ENCODE peak calls at places on chromosome 3, in five cellular contexts. B, D, M, P and H are unnamed samples.

GRCh38 chr3:187759601-187760000 is 14.3 kb upstream of the BCL6 start:
- DNase-seq in B (no peak), D (no peak), M (no peak), P (no peak), H (no peak)

GRCh38 chr3:98746882-98747281 is 16.3 kb upstream of the ST3GAL6 start:
- DNase-seq in B (no peak), D (peak; percentile 13), M (no peak), P (no peak), H (no peak)

GRCh38 chr3:124811441-124811840 is 75.7 kb downstream of the ITGB5 start:
- DNase-seq in B (no peak), D (no peak), M (peak; percentile 50), P (no peak), H (no peak)

GRCh38 chr3:79976466-79976865 is 208.7 kb upstream of the ROBO1 start:
- DNase-seq in B (no peak), D (no peak), M (no peak), P (no peak), H (no peak)

GRCh38 chr3:115695081-115695480 is 71.8 kb downstream of the GAP43 start:
- DNase-seq in B (no peak), D (no peak), M (no peak), P (no peak), H (no peak)

GRCh38 chr3:136844726-136845125 is 17.3 kb upstream of the NCK1 start:
- DNase-seq in B (no peak), D (no peak), M (no peak), P (no peak), H (no peak)

GRCh38 chr3:117735481-117736101 is 1026.0 kb downstream of the TUSC7 start:
- DNase-seq in B (no peak), D (peak; percentile 71), M (peak; percentile 26), P (peak; percentile 59), H (no peak)

GRCh38 chr3:87792532-87793321 is 266.1 kb downstream of the CGGBP1 start:
- DNase-seq in B (no peak), D (no peak), M (no peak), P (peak; percentile 34), H (peak; percentile 64)

GRCh38 chr3:198079771-198080520 is 119.9 kb downstream of the LMLN start:
- DNase-seq in B (peak; percentile 10), D (peak; percentile 53), M (peak; percentile 10), P (no peak), H (no peak)

GRCh38 chr3:133469140-133469731 is 69.4 kb downstream of the BFSP2 start:
- DNase-seq in B (no peak), D (no peak), M (no peak), P (peak; percentile 64), H (peak; percentile 87)

GRCh38 chr3:56917740-56918568 is 116.2 kb upstream of the ARHGEF3 start:
- DNase-seq in B (no peak), D (no peak), M (no peak), P (no peak), H (no peak)

GRCh38 chr3:36815375-36815774 is 51.0 kb upstream of the DCLK3 start:
- DNase-seq in B (no peak), D (no peak), M (no peak), P (no peak), H (no peak)

GRCh38 chr3:193972816-193973215 is 163.1 kb upstream of the HES1 start:
- DNase-seq in B (no peak), D (no peak), M (no peak), P (no peak), H (no peak)

GRCh38 chr3:42502429-42503250 is at the start of gene VIPR1:
- DNase-seq in B (peak; percentile 92), D (peak; percentile 63), M (peak; percentile 49), P (peak; percentile 40), H (peak; percentile 92)

GRCh38 chr3:6809349-6809748 is 51.6 kb upstream of the GRM7 start:
- DNase-seq in B (no peak), D (no peak), M (no peak), P (no peak), H (no peak)

GRCh38 chr3:1442271-1442670 is 349.4 kb downstream of the CNTN6 start:
- DNase-seq in B (no peak), D (no peak), M (no peak), P (no peak), H (no peak)

GRCh38 chr3:130849111-130849552 is 44.8 kb upstream of the ATP2C1 start:
- DNase-seq in B (no peak), D (no peak), M (no peak), P (no peak), H (no peak)

GRCh38 chr3:127781411-127782001 is 40.8 kb downstream of the MGLL start:
- DNase-seq in B (no peak), D (no peak), M (peak; percentile 44), P (peak; percentile 89), H (peak; percentile 87)

GRCh38 chr3:66303556-66303955 is 82.8 kb downstream of the SLC25A26 start:
- DNase-seq in B (peak; percentile 37), D (no peak), M (no peak), P (no peak), H (no peak)

GRCh38 chr3:35829499-35829898 is 190.2 kb downstream of the ARPP21 start:
- DNase-seq in B (no peak), D (no peak), M (no peak), P (peak; percentile 20), H (no peak)

GRCh38 chr3:128095222-128095703 is 28.3 kb downstream of the RUVBL1 start:
- DNase-seq in B (peak; percentile 65), D (peak; percentile 59), M (peak; percentile 88), P (peak; percentile 76), H (peak; percentile 83)

GRCh38 chr3:100912976-100913375 is 80.2 kb downstream of the ABI3BP start:
- DNase-seq in B (no peak), D (no peak), M (no peak), P (no peak), H (no peak)

GRCh38 chr3:46716461-46717441 is 918 bp downstream of the PRSS50 start:
- DNase-seq in B (no peak), D (no peak), M (no peak), P (no peak), H (no peak)

GRCh38 chr3:140370686-140371085 is 307.2 kb upstream of the TRIM42 start:
- DNase-seq in B (no peak), D (no peak), M (no peak), P (no peak), H (no peak)

GRCh38 chr3:53495518-53496501 is 1.4 kb downstream of the CACNA1D start:
- DNase-seq in B (no peak), D (no peak), M (no peak), P (no peak), H (no peak)

GRCh38 chr3:183275418-183275817 is 22.4 kb downstream of the B3GNT5 start:
- DNase-seq in B (no peak), D (peak; percentile 64), M (no peak), P (no peak), H (no peak)

GRCh38 chr3:186930143-186930638 is at the start of gene ST6GAL1:
- DNase-seq in B (peak; percentile 47), D (peak; percentile 72), M (peak; percentile 55), P (peak; percentile 82), H (peak; percentile 84)

GRCh38 chr3:167225821-167226220 is 154.3 kb downstream of the ZBBX start:
- DNase-seq in B (no peak), D (no peak), M (no peak), P (no peak), H (no peak)